ENCODE peak calls at places on chromosome 7, in seven cellular contexts. Q is foreskin keratinocyte, F is mesothelial cell of epicardium, J is OCI-LY7, A is sigmoid colon, I is esophagus muscularis mucosa, S is HFF-Myc. U is an unnamed sample.

GRCh38 chr7:24756989-24757798 is at the start of gene GSDME:
- DNase-seq in I (no peak), S (no peak), Q (peak; percentile 60), J (peak; percentile 10), F (no peak), A (peak; percentile 80), U (peak; percentile 58)

GRCh38 chr7:111840528-111840927 is 278.2 kb upstream of the IMMP2L start:
- DNase-seq in J (no peak), S (no peak), A (no peak), Q (no peak), F (no peak), I (no peak), U (no peak)

GRCh38 chr7:53315986-53316385 is 280.6 kb downstream of the POM121L12 start:
- DNase-seq in S (no peak), J (no peak), I (no peak), F (peak; percentile 39), Q (no peak), A (peak; percentile 70), U (no peak)

GRCh38 chr7:24965831-24966708 is 13.9 kb downstream of the OSBPL3 start:
- DNase-seq in A (no peak), S (no peak), Q (peak; percentile 77), F (no peak), I (no peak), J (peak; percentile 83), U (no peak)

GRCh38 chr7:138979226-138979979 is 1.8 kb downstream of the KIAA1549 start:
- DNase-seq in Q (no peak), J (no peak), F (no peak), I (no peak), A (no peak), S (no peak), U (no peak)

GRCh38 chr7:135249901-135250300 is 16.3 kb downstream of the STRA8 start:
- DNase-seq in Q (no peak), S (no peak), J (no peak), F (no peak), I (no peak), A (peak; percentile 21), U (no peak)

GRCh38 chr7:527723-528122 is 8.1 kb upstream of the PDGFA start:
- DNase-seq in F (no peak), J (no peak), S (no peak), A (no peak), Q (no peak), I (no peak), U (no peak)

GRCh38 chr7:98362517-98362916 is 38.4 kb downstream of the BAIAP2L1 start:
- DNase-seq in A (no peak), S (no peak), F (no peak), Q (no peak), J (no peak), I (no peak), U (no peak)

GRCh38 chr7:106045592-106045991 is 66.5 kb downstream of the SYPL1 start:
- DNase-seq in Q (no peak), J (no peak), I (no peak), S (no peak), A (no peak), F (no peak), U (no peak)

GRCh38 chr7:78873117-78873516 is 580.4 kb downstream of the MAGI2 start:
- DNase-seq in Q (no peak), A (no peak), J (no peak), I (no peak), F (no peak), S (no peak), U (no peak)

GRCh38 chr7:159227433-159227832 is 82.8 kb upstream of the VIPR2 start:
- DNase-seq in I (peak; percentile 89), J (no peak), A (peak; percentile 84), Q (no peak), S (no peak), F (no peak), U (no peak)

GRCh38 chr7:7306231-7306630 is 123.9 kb downstream of the C1GALT1 start:
- DNase-seq in J (no peak), F (no peak), Q (no peak), S (no peak), I (no peak), A (no peak), U (no peak)

GRCh38 chr7:96218844-96219243 is 103.1 kb downstream of the SLC25A13 start:
- DNase-seq in I (no peak), Q (no peak), S (no peak), J (no peak), A (no peak), F (no peak), U (no peak)

GRCh38 chr7:42238709-42239395 is 1.8 kb upstream of the GLI3 start:
- DNase-seq in Q (no peak), I (no peak), F (no peak), S (no peak), J (no peak), A (peak; percentile 85), U (no peak)

GRCh38 chr7:17369686-17370426 is 71.4 kb downstream of the AHR start:
- DNase-seq in F (no peak), A (no peak), S (peak; percentile 49), I (no peak), J (no peak), Q (peak; percentile 63), U (no peak)

GRCh38 chr7:41006591-41006990 is 696.3 kb downstream of the INHBA start:
- DNase-seq in Q (peak; percentile 89), J (no peak), F (no peak), S (no peak), A (no peak), I (no peak), U (no peak)

GRCh38 chr7:153065021-153065420 is 305.5 kb downstream of the ACTR3B start:
- DNase-seq in Q (no peak), J (no peak), A (no peak), I (no peak), F (no peak), S (no peak), U (no peak)

GRCh38 chr7:137985253-137985896 is 16.5 kb downstream of the CREB3L2 start:
- DNase-seq in S (no peak), Q (no peak), F (no peak), A (no peak), I (no peak), J (peak; percentile 90), U (no peak)

GRCh38 chr7:158495780-158496179 is 91.8 kb downstream of the PTPRN2 start:
- DNase-seq in J (peak; percentile 19), F (no peak), Q (no peak), I (no peak), S (no peak), A (no peak), U (no peak)

GRCh38 chr7:22193361-22194016 is 163.5 kb downstream of the RAPGEF5 start:
- DNase-seq in S (no peak), I (no peak), A (peak; percentile 71), F (no peak), Q (no peak), J (no peak), U (no peak)

GRCh38 chr7:69599879-69600764 is 1.8 kb downstream of the AUTS2 start:
- DNase-seq in Q (no peak), J (peak; percentile 60), S (no peak), F (no peak), I (no peak), A (no peak), U (peak; percentile 29)

GRCh38 chr7:17185690-17186070 is 112.8 kb upstream of the AHR start:
- DNase-seq in Q (peak; percentile 23), S (peak; percentile 49), J (no peak), A (no peak), F (no peak), I (no peak), U (no peak)

GRCh38 chr7:106052681-106053080 is 59.4 kb downstream of the SYPL1 start:
- DNase-seq in I (no peak), S (no peak), A (no peak), F (no peak), J (no peak), Q (no peak), U (no peak)

GRCh38 chr7:67791918-67792317 is 795.3 kb downstream of the TYW1 start:
- DNase-seq in A (no peak), J (no peak), Q (no peak), F (no peak), I (no peak), S (no peak), U (no peak)

GRCh38 chr7:115289966-115290365 is 368.1 kb downstream of the MDFIC start:
- DNase-seq in J (no peak), F (no peak), A (no peak), S (no peak), Q (no peak), I (no peak), U (no peak)

GRCh38 chr7:128037880-128038619 is 6.8 kb upstream of the LRRC4 start:
- DNase-seq in I (no peak), Q (no peak), S (no peak), F (no peak), J (no peak), A (no peak), U (no peak)
- TF ChIP-seq CTCF in I (no peak), Q (no peak), S (no peak), F (no peak), J (no peak), A (no peak), U (no peak)

DNA sequence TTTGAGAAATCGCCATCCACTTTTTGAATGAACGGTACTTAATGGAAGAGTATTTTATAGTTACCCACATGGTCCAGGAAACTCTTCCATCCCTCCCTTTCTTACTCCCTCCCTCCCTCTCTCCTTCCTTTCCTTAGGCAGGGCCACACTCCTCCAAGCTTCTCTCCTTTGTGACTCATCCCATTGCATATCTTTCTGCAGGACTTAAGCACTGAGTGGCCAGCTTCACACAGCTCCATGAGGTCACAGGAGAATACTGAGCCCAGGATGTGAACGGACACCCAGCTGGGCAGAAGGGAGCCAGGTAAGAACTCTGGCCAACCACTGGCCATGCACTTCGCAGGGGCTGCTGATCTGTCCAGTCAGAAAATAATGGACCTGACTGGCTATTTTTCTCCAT is 189.7 kb upstream of the ADCY1 start:
- DNase-seq in F (no peak), S (no peak), A (no peak), J (no peak), I (no peak), Q (no peak), U (no peak)
- TF ChIP-seq CTCF in F (no peak), S (no peak), A (no peak), J (no peak), I (no peak), Q (no peak), U (no peak)

GRCh38 chr7:100600222-100601038 is 1.7 kb upstream of the PCOLCE start:
- DNase-seq in S (no peak), I (no peak), J (peak; percentile 48), F (no peak), A (no peak), Q (no peak), U (no peak)
- TF ChIP-seq CTCF in S (no peak), I (no peak), J (peak; percentile 74), F (no peak), A (no peak), Q (no peak), U (no peak)

DNA sequence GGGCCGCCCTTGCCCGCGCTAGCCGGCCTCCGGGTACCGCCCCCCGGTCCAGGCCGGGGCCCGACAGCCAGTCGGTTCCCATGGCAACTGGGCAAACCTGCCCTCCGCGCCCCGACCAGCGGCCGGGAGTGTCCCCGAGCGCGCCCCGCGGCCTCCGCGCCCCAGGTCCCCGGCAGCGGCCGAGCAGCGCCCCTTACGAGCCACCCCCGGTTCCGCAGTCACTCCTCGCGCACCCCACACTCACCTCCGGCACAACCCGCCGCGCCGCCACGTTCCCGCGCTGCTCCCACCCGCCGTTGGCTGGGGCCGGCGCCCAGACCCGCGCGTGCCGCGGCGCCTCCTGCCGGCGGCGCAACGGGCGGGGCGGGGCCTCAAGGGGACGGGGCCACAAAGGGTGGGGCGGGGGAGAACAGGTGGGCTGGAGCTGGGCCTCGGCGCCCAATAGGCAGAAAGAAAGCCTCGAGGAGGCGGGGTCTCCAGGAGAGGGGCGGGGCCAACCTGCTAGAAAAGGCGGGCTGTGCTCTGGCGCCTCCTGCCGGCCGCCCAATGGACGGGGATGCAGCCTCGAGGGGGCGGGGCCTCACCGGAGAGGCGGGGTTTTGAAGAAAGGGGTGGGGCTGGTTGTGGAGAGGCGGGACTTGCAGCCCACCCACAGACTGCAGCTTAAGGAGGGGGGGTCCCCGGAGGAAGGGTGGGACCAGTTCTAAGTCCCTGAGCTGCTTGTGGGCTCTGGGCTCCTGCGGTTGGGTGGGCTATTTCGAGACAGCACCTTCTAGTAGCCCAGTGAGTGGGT is at the start of gene RADIL:
- DNase-seq in J (peak; percentile 60), I (peak; percentile 97), A (peak; percentile 97), F (peak; percentile 81), Q (no peak), S (peak; percentile 56), U (peak; percentile 62)
- TF ChIP-seq CTCF in J (peak; percentile 71), I (peak; percentile 88), A (peak; percentile 58), F (peak; percentile 79), Q (peak; percentile 76), S (peak; percentile 84), U (no peak)

U was measured in activated B cell treated with CpG ODN at 0.5 μM for 24 hours.